ENCODE peak calls at places on chromosomes 3 and 15, in five cellular contexts. P, Z, F, L and K are unnamed samples.

GRCh38 chr15:91040851-91041250 is 18.5 kb upstream of the VPS33B start:
- DNase-seq in P (no peak), Z (no peak), F (no peak), L (no peak), K (no peak)

GRCh38 chr3:111338059-111338698 is 203.8 kb upstream of the CD96 start:
- DNase-seq in P (no peak), Z (no peak), F (peak; percentile 72), L (peak; percentile 64), K (no peak)

GRCh38 chr3:49469037-49469875 is 811 bp upstream of the DAG1 start:
- DNase-seq in P (no peak), Z (peak; percentile 91), F (peak; percentile 83), L (no peak), K (no peak)

GRCh38 chr3:63141-63845 is 133.3 kb upstream of the CHL1 start:
- DNase-seq in P (no peak), Z (no peak), F (no peak), L (no peak), K (no peak)

GRCh38 chr15:89749951-89750559 is 994 bp downstream of the MESP1 start:
- DNase-seq in P (no peak), Z (no peak), F (no peak), L (no peak), K (no peak)

GRCh38 chr15:87949214-87949933 is 307.2 kb downstream of the NTRK3 start:
- DNase-seq in P (no peak), Z (no peak), F (no peak), L (no peak), K (no peak)

GRCh38 chr3:124428372-124429128 is 301.7 kb upstream of the UMPS start:
- DNase-seq in P (no peak), Z (no peak), F (peak; percentile 28), L (no peak), K (no peak)

GRCh38 chr3:15557511-15557946 is 36.0 kb upstream of the COLQ start:
- DNase-seq in P (peak; percentile 6), Z (no peak), F (peak; percentile 73), L (peak; percentile 87), K (no peak)

GRCh38 chr15:98522127-98522526 is 126.2 kb upstream of the IGF1R start:
- DNase-seq in P (no peak), Z (no peak), F (no peak), L (no peak), K (peak; percentile 16)

GRCh38 chr15:59812889-59813288 is 123.8 kb upstream of the BNIP2 start:
- DNase-seq in P (no peak), Z (no peak), F (no peak), L (no peak), K (no peak)

GRCh38 chr15:80945605-80946004 is 44.0 kb downstream of the MESD start:
- DNase-seq in P (no peak), Z (peak; percentile 50), F (no peak), L (no peak), K (peak; percentile 20)

GRCh38 chr3:195212749-195213085 is 58.2 kb downstream of the XXYLT1 start:
- DNase-seq in P (no peak), Z (no peak), F (no peak), L (no peak), K (no peak)

GRCh38 chr3:187188931-187189330 is 8.4 kb upstream of the RTP1 start:
- DNase-seq in P (no peak), Z (no peak), F (no peak), L (no peak), K (no peak)

GRCh38 chr3:141610993-141611392 is 124.2 kb downstream of the RASA2 start:
- DNase-seq in P (no peak), Z (no peak), F (no peak), L (no peak), K (no peak)